ENCODE peak calls at places on chromosome 5, in five cellular contexts. One of them, this sample, is unnamed.

GRCh38 chr5:34626036-34626435 is 30.1 kb upstream of the RAI14 start:
- DNase-seq in GM06990: no peak
- DNase-seq in keratinocyte: no peak
- DNase-seq in mesothelial cell of epicardium: no peak
- DNase-seq in astrocyte of the spinal cord: peak; percentile 65
- DNase-seq in this sample: no peak

GRCh38 chr5:61450170-61450815 is 118.2 kb downstream of the ZSWIM6 start:
- DNase-seq in GM06990: no peak
- DNase-seq in keratinocyte: peak; percentile 57
- DNase-seq in mesothelial cell of epicardium: no peak
- DNase-seq in astrocyte of the spinal cord: peak; percentile 88
- DNase-seq in this sample: no peak

GRCh38 chr5:151906246-151906645 is 18.4 kb downstream of the GLRA1 start:
- DNase-seq in GM06990: no peak
- DNase-seq in keratinocyte: no peak
- DNase-seq in mesothelial cell of epicardium: no peak
- DNase-seq in astrocyte of the spinal cord: no peak
- DNase-seq in this sample: no peak

GRCh38 chr5:72234265-72234700 is 85.8 kb downstream of the MRPS27 start:
- DNase-seq in GM06990: peak; percentile 43
- DNase-seq in keratinocyte: no peak
- DNase-seq in mesothelial cell of epicardium: no peak
- DNase-seq in astrocyte of the spinal cord: peak; percentile 77
- DNase-seq in this sample: no peak

GRCh38 chr5:136021016-136021405 is 7.8 kb upstream of the TGFBI start:
- DNase-seq in GM06990: no peak
- DNase-seq in keratinocyte: no peak
- DNase-seq in mesothelial cell of epicardium: no peak
- DNase-seq in astrocyte of the spinal cord: no peak
- DNase-seq in this sample: no peak

GRCh38 chr5:173123416-173123815 is 20.9 kb upstream of the BNIP1 start:
- DNase-seq in GM06990: no peak
- DNase-seq in keratinocyte: no peak
- DNase-seq in mesothelial cell of epicardium: no peak
- DNase-seq in astrocyte of the spinal cord: no peak
- DNase-seq in this sample: no peak

GRCh38 chr5:79069488-79070001 is at the start of the genes BHMT2 and DMGDH:
- DNase-seq in GM06990: no peak
- DNase-seq in keratinocyte: no peak
- DNase-seq in mesothelial cell of epicardium: no peak
- DNase-seq in astrocyte of the spinal cord: peak; percentile 35
- DNase-seq in this sample: no peak

GRCh38 chr5:173735691-173736090 is 119.2 kb upstream of the BOD1 start:
- DNase-seq in GM06990: no peak
- DNase-seq in keratinocyte: no peak
- DNase-seq in mesothelial cell of epicardium: no peak
- DNase-seq in astrocyte of the spinal cord: no peak
- DNase-seq in this sample: no peak

GRCh38 chr5:138743506-138743905 is 9.7 kb upstream of the CTNNA1 start:
- DNase-seq in GM06990: no peak
- DNase-seq in keratinocyte: no peak
- DNase-seq in mesothelial cell of epicardium: no peak
- DNase-seq in astrocyte of the spinal cord: no peak
- DNase-seq in this sample: no peak

GRCh38 chr5:101788797-101789196 is 507.3 kb downstream of the SLCO4C1 start:
- DNase-seq in GM06990: no peak
- DNase-seq in keratinocyte: no peak
- DNase-seq in mesothelial cell of epicardium: no peak
- DNase-seq in astrocyte of the spinal cord: no peak
- DNase-seq in this sample: no peak

GRCh38 chr5:139746691-139747582 is 48.7 kb upstream of the PSD2 start:
- DNase-seq in GM06990: peak; percentile 87
- DNase-seq in keratinocyte: no peak
- DNase-seq in mesothelial cell of epicardium: no peak
- DNase-seq in astrocyte of the spinal cord: peak; percentile 48
- DNase-seq in this sample: no peak

GRCh38 chr5:92969781-92970237 is 611.2 kb downstream of the NR2F1-AS1 start:
- DNase-seq in GM06990: no peak
- DNase-seq in keratinocyte: no peak
- DNase-seq in mesothelial cell of epicardium: no peak
- DNase-seq in astrocyte of the spinal cord: no peak
- DNase-seq in this sample: no peak

GRCh38 chr5:98299435-98299834 is 474.0 kb upstream of the RGMB start:
- DNase-seq in GM06990: no peak
- DNase-seq in keratinocyte: no peak
- DNase-seq in mesothelial cell of epicardium: no peak
- DNase-seq in astrocyte of the spinal cord: no peak
- DNase-seq in this sample: no peak

GRCh38 chr5:20528471-20528870 is 540.5 kb upstream of the CDH18 start:
- DNase-seq in GM06990: no peak
- DNase-seq in keratinocyte: no peak
- DNase-seq in mesothelial cell of epicardium: no peak
- DNase-seq in astrocyte of the spinal cord: no peak
- DNase-seq in this sample: no peak

GRCh38 chr5:56974241-56974640 is 22.3 kb upstream of the MIER3 start:
- DNase-seq in GM06990: no peak
- DNase-seq in keratinocyte: no peak
- DNase-seq in mesothelial cell of epicardium: no peak
- DNase-seq in astrocyte of the spinal cord: no peak
- DNase-seq in this sample: no peak

GRCh38 chr5:129609710-129610109 is 138.2 kb upstream of the MINAR2 start:
- DNase-seq in GM06990: no peak
- DNase-seq in keratinocyte: no peak
- DNase-seq in mesothelial cell of epicardium: no peak
- DNase-seq in astrocyte of the spinal cord: no peak
- DNase-seq in this sample: no peak

GRCh38 chr5:147504001-147504400 is 5.9 kb downstream of the DPYSL3 start:
- DNase-seq in GM06990: no peak
- DNase-seq in keratinocyte: no peak
- DNase-seq in mesothelial cell of epicardium: no peak
- DNase-seq in astrocyte of the spinal cord: peak; percentile 61
- DNase-seq in this sample: no peak

GRCh38 chr5:112417931-112418358 is 1.1 kb downstream of the EPB41L4A start:
- DNase-seq in GM06990: peak; percentile 24
- DNase-seq in keratinocyte: no peak
- DNase-seq in mesothelial cell of epicardium: peak; percentile 38
- DNase-seq in astrocyte of the spinal cord: peak; percentile 20
- DNase-seq in this sample: peak; percentile 70

GRCh38 chr5:67897431-67897830 is 318.1 kb upstream of the PIK3R1 start:
- DNase-seq in GM06990: no peak
- DNase-seq in keratinocyte: peak; percentile 66
- DNase-seq in mesothelial cell of epicardium: no peak
- DNase-seq in astrocyte of the spinal cord: no peak
- DNase-seq in this sample: no peak

GRCh38 chr5:124596595-124597388 is 149.6 kb downstream of the ZNF608 start:
- DNase-seq in GM06990: no peak
- DNase-seq in keratinocyte: peak; percentile 32
- DNase-seq in mesothelial cell of epicardium: no peak
- DNase-seq in astrocyte of the spinal cord: peak; percentile 90
- DNase-seq in this sample: no peak

GRCh38 chr5:120615967-120616645 is 152.0 kb downstream of the PRR16 start:
- DNase-seq in GM06990: no peak
- DNase-seq in keratinocyte: no peak
- DNase-seq in mesothelial cell of epicardium: no peak
- DNase-seq in astrocyte of the spinal cord: peak; percentile 88
- DNase-seq in this sample: no peak

GRCh38 chr5:115532517-115532916 is 12.1 kb downstream of the FEM1C start:
- DNase-seq in GM06990: no peak
- DNase-seq in keratinocyte: no peak
- DNase-seq in mesothelial cell of epicardium: no peak
- DNase-seq in astrocyte of the spinal cord: no peak
- DNase-seq in this sample: no peak

GRCh38 chr5:52705720-52706119 is 82.0 kb upstream of the ITGA1 start:
- DNase-seq in GM06990: no peak
- DNase-seq in keratinocyte: no peak
- DNase-seq in mesothelial cell of epicardium: no peak
- DNase-seq in astrocyte of the spinal cord: no peak
- DNase-seq in this sample: no peak

GRCh38 chr5:159449925-159450324 is 119.6 kb upstream of the IL12B start:
- DNase-seq in GM06990: no peak
- DNase-seq in keratinocyte: peak; percentile 49
- DNase-seq in mesothelial cell of epicardium: no peak
- DNase-seq in astrocyte of the spinal cord: peak; percentile 46
- DNase-seq in this sample: no peak

GRCh38 chr5:106843812-106844416 is 826.8 kb downstream of the EFNA5 start:
- DNase-seq in GM06990: no peak
- DNase-seq in keratinocyte: no peak
- DNase-seq in mesothelial cell of epicardium: no peak
- DNase-seq in astrocyte of the spinal cord: peak; percentile 21
- DNase-seq in this sample: no peak
- TF ChIP-seq CTCF in GM06990: peak; percentile 18
- TF ChIP-seq CTCF in keratinocyte: peak; percentile 17
- TF ChIP-seq CTCF in mesothelial cell of epicardium: no peak
- TF ChIP-seq CTCF in astrocyte of the spinal cord: peak; percentile 24
- TF ChIP-seq CTCF in this sample: no peak

DNA sequence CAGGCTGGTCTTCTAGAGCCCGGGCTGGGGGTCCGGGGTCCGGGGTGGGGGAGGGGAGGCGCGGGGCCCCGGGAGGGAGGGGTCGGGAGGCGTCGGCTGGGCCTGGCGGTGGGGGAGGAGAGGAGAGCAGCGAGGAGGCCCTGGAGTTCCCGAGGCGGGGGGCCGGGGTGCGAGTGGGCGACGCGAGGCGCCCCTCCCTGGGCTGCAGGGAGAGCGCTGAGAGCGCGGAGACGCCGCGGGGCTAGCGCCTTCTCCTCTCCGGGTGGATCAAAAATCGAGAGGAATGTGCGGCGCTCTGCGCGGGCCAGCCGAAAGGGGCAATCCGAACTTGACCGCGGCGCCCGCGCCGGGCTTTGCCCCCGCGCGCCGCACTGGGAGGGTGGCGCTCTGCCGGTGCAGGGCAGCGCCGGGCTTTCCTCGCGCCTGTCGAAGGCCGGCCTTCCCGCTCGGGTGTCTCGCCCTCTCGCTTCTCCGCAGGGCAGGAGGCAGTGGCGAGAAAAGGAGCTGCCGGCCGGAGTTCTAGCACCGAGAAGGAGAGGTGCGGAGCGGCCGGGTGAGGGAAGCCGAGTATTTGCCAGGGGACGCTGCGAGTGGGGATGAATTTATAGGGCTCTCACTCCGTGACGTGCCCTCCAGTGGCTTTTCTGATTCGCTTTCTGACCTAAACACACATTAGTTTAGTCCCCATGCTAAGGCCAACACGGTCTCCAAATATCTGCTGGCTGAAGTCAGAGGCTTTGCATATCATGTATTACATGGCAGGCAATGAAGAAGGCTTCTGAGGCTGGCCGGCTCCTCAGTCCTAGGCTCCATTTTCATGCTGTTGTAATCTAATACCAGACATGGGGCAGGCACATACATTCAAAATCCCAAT is at the start of gene GDNF:
- DNase-seq in GM06990: peak; percentile 18
- DNase-seq in keratinocyte: no peak
- DNase-seq in mesothelial cell of epicardium: peak; percentile 60
- DNase-seq in astrocyte of the spinal cord: peak; percentile 62
- DNase-seq in this sample: peak; percentile 61
- TF ChIP-seq CTCF in GM06990: no peak
- TF ChIP-seq CTCF in keratinocyte: no peak
- TF ChIP-seq CTCF in mesothelial cell of epicardium: no peak
- TF ChIP-seq CTCF in astrocyte of the spinal cord: peak; percentile 15
- TF ChIP-seq CTCF in this sample: no peak

GRCh38 chr5:150438873-150439546 is 10.5 kb downstream of the RPS14 start:
- DNase-seq in GM06990: no peak
- DNase-seq in keratinocyte: no peak
- DNase-seq in mesothelial cell of epicardium: no peak
- DNase-seq in astrocyte of the spinal cord: peak; percentile 16
- DNase-seq in this sample: no peak
- TF ChIP-seq CTCF in GM06990: peak; percentile 74
- TF ChIP-seq CTCF in keratinocyte: peak; percentile 63
- TF ChIP-seq CTCF in mesothelial cell of epicardium: no peak
- TF ChIP-seq CTCF in astrocyte of the spinal cord: peak; percentile 69
- TF ChIP-seq CTCF in this sample: peak; percentile 60

GRCh38 chr5:109479260-109479860 is 69.6 kb upstream of the PJA2 start:
- DNase-seq in GM06990: no peak
- DNase-seq in keratinocyte: peak; percentile 5
- DNase-seq in mesothelial cell of epicardium: no peak
- DNase-seq in astrocyte of the spinal cord: peak; percentile 49
- DNase-seq in this sample: no peak
- TF ChIP-seq CTCF in GM06990: peak; percentile 41
- TF ChIP-seq CTCF in keratinocyte: no peak
- TF ChIP-seq CTCF in mesothelial cell of epicardium: peak; percentile 27
- TF ChIP-seq CTCF in astrocyte of the spinal cord: peak; percentile 45
- TF ChIP-seq CTCF in this sample: peak; percentile 52

GRCh38 chr5:142542906-142543305 is 143.0 kb downstream of the FGF1 start:
- DNase-seq in GM06990: no peak
- DNase-seq in keratinocyte: no peak
- DNase-seq in mesothelial cell of epicardium: no peak
- DNase-seq in astrocyte of the spinal cord: peak; percentile 26
- DNase-seq in this sample: no peak
- TF ChIP-seq CTCF in GM06990: no peak
- TF ChIP-seq CTCF in keratinocyte: no peak
- TF ChIP-seq CTCF in mesothelial cell of epicardium: no peak
- TF ChIP-seq CTCF in astrocyte of the spinal cord: peak; percentile 19
- TF ChIP-seq CTCF in this sample: peak; percentile 36

DNA sequence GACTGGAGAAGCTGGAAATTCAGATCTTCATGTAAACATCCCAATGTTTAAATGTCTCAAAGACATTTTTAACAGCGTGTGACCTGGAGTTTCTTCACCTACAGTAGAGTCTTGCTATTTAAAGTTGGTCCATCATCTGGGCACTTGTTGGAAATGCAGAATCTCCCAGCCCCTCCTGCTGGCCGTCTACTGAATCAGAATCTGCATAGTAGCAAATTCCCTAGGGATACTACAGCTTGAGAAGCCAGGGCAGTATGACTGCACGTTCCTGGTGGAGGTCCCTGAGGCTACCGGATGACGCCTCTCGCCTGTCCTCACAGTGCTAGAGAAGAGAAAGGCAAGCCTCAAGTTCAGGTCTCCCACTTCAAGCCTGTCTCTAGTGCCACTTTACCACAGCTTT is 15.7 kb downstream of the SAP30L start:
- DNase-seq in GM06990: no peak
- DNase-seq in keratinocyte: no peak
- DNase-seq in mesothelial cell of epicardium: no peak
- DNase-seq in astrocyte of the spinal cord: no peak
- DNase-seq in this sample: no peak
- TF ChIP-seq CTCF in GM06990: no peak
- TF ChIP-seq CTCF in keratinocyte: peak; percentile 14
- TF ChIP-seq CTCF in mesothelial cell of epicardium: no peak
- TF ChIP-seq CTCF in astrocyte of the spinal cord: peak; percentile 48
- TF ChIP-seq CTCF in this sample: no peak

GRCh38 chr5:69234457-69235268 is at the start of gene CDK7:
- DNase-seq in GM06990: peak; percentile 89
- DNase-seq in keratinocyte: peak; percentile 71
- DNase-seq in mesothelial cell of epicardium: peak; percentile 89
- DNase-seq in astrocyte of the spinal cord: peak; percentile 94
- DNase-seq in this sample: peak; percentile 98
- TF ChIP-seq CTCF in GM06990: no peak
- TF ChIP-seq CTCF in keratinocyte: no peak
- TF ChIP-seq CTCF in mesothelial cell of epicardium: no peak
- TF ChIP-seq CTCF in astrocyte of the spinal cord: no peak
- TF ChIP-seq CTCF in this sample: no peak

DNA sequence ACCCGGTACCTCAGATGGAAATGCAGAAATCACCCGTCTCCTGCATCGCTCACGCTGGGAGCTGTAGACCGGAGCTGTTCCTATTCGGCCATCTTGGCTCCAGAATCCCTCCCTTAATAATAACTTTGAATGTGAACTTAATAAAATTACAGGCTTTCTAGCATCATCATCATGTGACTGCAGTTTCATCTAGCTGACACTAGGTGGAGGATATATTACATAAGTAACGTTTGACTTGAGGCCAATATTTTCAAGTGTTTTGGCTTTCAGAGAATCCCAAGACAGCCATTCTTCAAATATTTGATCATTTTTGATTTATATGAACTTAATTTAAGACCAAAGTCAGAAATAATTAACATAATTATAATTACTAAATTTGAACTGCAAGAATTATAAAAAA is 474.9 kb upstream of the CDH10 start:
- DNase-seq in GM06990: no peak
- DNase-seq in keratinocyte: no peak
- DNase-seq in mesothelial cell of epicardium: no peak
- DNase-seq in astrocyte of the spinal cord: peak; percentile 15
- DNase-seq in this sample: no peak
- TF ChIP-seq CTCF in GM06990: peak; percentile 25
- TF ChIP-seq CTCF in keratinocyte: no peak
- TF ChIP-seq CTCF in mesothelial cell of epicardium: peak; percentile 64
- TF ChIP-seq CTCF in astrocyte of the spinal cord: peak; percentile 21
- TF ChIP-seq CTCF in this sample: peak; percentile 41

This sample was measured in upper lobe of right lung.